ENCODE peak calls at places on chromosomes 5 and 9, in four cellular contexts. P is K562, J is HepG2, F is GM12878. N is an unnamed sample.

GRCh38 chr5:136028782-136029742 is at the start of gene TGFBI:
- DNase-seq in P (peak), F (no peak), J (peak), N (peak)

GRCh38 chr5:74641778-74642542 is 1.4 kb upstream of the ENC1 start:
- DNase-seq in P (peak), F (no peak), J (peak), N (peak)

GRCh38 chr5:149617760-149618306 is 36.5 kb downstream of the ARHGEF37 start:
- DNase-seq in J (no peak), F (peak), P (no peak), N (no peak)

GRCh38 chr5:107381189-107381856 is 289.4 kb downstream of the EFNA5 start:
- DNase-seq in P (no peak), F (no peak), J (peak), N (no peak)

GRCh38 chr5:160268111-160268510 is 38.8 kb downstream of the FABP6 start:
- DNase-seq in F (no peak), P (no peak), J (no peak), N (no peak)

GRCh38 chr9:37650873-37651768 is at the start of gene FRMPD1:
- DNase-seq in F (no peak), P (peak), J (peak), N (peak)

GRCh38 chr5:99795026-99795425 is 740.1 kb upstream of the FAM174A start:
- DNase-seq in J (no peak), F (no peak), P (no peak), N (no peak)

GRCh38 chr5:145701404-145701803 is 133.7 kb downstream of the PRELID2 start:
- DNase-seq in P (no peak), J (no peak), F (no peak), N (no peak)

GRCh38 chr5:31585519-31586270 is 53.2 kb upstream of the PDZD2 start:
- DNase-seq in P (no peak), J (no peak), F (no peak), N (no peak)

GRCh38 chr5:74116266-74116665 is 490.3 kb downstream of the ARHGEF28 start:
- DNase-seq in F (no peak), J (no peak), P (peak), N (no peak)

GRCh38 chr5:139851558-139851957 is 56.0 kb downstream of the PSD2 start:
- DNase-seq in F (no peak), P (no peak), J (no peak), N (no peak)

GRCh38 chr5:1641560-1642166 is 117.9 kb upstream of the LPCAT1 start:
- DNase-seq in F (peak), J (peak), P (peak), N (peak)

GRCh38 chr5:172175263-172175719 is 12.7 kb downstream of the STK10 start:
- DNase-seq in J (peak), F (peak), P (no peak), N (no peak)

GRCh38 chr5:10374623-10375022 is 21.1 kb downstream of the MARCHF6 start:
- DNase-seq in J (no peak), P (no peak), F (no peak), N (no peak)

GRCh38 chr5:178413992-178414391 is 176.2 kb downstream of the COL23A1 start:
- DNase-seq in P (no peak), J (no peak), F (no peak), N (peak)

GRCh38 chr5:40570408-40571129 is 109.1 kb upstream of the PTGER4 start:
- DNase-seq in P (no peak), F (peak), J (no peak), N (no peak)

GRCh38 chr9:136851941-136852663 is at the start of gene MAMDC4:
- DNase-seq in F (no peak), J (no peak), P (no peak), N (no peak)

GRCh38 chr9:136854842-136855460 is 2.8 kb downstream of the MAMDC4 start:
- DNase-seq in J (no peak), P (no peak), F (no peak), N (no peak)

GRCh38 chr9:136852664-136853595 is 784 bp downstream of the MAMDC4 start:
- DNase-seq in P (no peak), F (no peak), J (no peak), N (no peak)

GRCh38 chr9:136854113-136854841 is 2.1 kb downstream of the MAMDC4 start:
- DNase-seq in F (no peak), P (no peak), J (no peak), N (no peak)

GRCh38 chr9:136853596-136854112 is 1.5 kb downstream of the MAMDC4 start:
- DNase-seq in J (no peak), F (no peak), P (no peak), N (no peak)
- TF ChIP-seq FOXM1 in J (no peak), F (no peak), P (no peak), N (no peak)

GRCh38 chr5:13566903-13567339 is 377.6 kb downstream of the DNAH5 start:
- DNase-seq in J (no peak), F (no peak), P (no peak), N (no peak)
- TF ChIP-seq GABPA in J (no peak), F (no peak), P (no peak), N (no peak)

DNA sequence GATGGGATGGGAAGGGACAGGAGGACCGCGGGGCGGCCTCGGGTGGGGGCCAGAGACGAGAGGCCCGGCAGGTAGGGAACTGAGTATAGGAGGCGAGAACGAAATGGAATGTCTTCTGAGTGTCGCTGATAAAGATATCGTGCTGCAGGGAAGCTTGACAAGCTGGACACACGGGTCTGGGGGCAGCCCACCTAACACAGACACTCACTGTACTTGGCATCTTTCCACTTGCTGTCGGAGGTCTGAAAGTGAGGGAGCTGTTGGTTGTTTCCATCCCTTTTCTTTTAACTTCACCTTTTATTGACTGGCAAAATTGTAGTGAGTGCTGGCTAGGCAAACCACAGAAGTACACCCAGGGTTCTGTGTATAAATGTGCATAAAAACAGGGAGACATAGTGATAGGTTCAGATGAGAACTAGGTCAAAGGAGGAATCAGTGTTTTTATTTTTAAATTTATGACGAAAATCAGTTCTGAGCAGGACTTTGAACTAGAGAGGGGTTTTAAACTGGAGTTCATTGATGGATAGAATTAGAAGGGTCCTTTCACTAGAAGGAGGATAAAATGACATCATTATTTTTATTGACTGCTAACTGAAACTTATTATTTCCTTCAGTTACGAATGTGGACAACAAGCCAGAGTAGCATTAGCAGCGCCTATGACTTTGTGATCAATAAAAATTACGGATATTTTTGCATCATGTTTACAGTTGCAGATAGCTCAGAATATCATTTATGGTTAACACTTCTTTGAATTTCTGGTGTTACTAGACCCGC is 778 bp downstream of the GAPVD1 start:
- DNase-seq in J (peak), P (peak), F (no peak), N (no peak)
- TF ChIP-seq FOXM1 in J (no peak), P (no peak), F (no peak), N (no peak)

DNA sequence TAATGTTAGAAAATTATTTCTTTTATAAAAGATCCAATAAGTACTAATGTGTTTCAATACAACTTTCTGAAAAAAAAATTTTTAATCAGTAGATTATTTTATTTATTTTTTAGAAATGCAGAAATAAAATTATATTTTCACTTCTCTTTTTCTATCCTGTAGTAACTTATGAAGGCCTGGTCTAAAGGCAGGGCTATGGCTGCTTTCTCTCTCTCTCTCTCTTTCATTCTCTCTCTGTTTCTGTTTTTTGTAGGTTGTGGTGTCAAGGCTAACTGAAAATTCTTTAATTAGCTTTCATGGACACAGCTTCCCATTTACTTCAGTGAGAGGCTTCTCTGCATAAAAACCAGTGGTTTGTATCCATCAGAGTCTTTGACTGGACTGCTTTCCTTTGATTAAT is 23.8 kb downstream of the LIX1 start:
- DNase-seq in F (no peak), J (no peak), P (no peak), N (no peak)
- TF ChIP-seq GABPA in F (no peak), J (no peak), P (no peak), N (no peak)

GRCh38 chr5:15290953-15291352 is 209.0 kb upstream of the FBXL7 start:
- DNase-seq in J (no peak), F (no peak), P (peak), N (no peak)
- TF ChIP-seq FOXM1 in J (no peak), F (no peak), P (no peak), N (no peak)

GRCh38 chr9:99353408-99353807 is 131.3 kb downstream of the SEC61B start:
- DNase-seq in J (no peak), F (no peak), P (no peak), N (no peak)
- TF ChIP-seq GABPA in J (no peak), F (no peak), P (no peak), N (no peak)

DNA sequence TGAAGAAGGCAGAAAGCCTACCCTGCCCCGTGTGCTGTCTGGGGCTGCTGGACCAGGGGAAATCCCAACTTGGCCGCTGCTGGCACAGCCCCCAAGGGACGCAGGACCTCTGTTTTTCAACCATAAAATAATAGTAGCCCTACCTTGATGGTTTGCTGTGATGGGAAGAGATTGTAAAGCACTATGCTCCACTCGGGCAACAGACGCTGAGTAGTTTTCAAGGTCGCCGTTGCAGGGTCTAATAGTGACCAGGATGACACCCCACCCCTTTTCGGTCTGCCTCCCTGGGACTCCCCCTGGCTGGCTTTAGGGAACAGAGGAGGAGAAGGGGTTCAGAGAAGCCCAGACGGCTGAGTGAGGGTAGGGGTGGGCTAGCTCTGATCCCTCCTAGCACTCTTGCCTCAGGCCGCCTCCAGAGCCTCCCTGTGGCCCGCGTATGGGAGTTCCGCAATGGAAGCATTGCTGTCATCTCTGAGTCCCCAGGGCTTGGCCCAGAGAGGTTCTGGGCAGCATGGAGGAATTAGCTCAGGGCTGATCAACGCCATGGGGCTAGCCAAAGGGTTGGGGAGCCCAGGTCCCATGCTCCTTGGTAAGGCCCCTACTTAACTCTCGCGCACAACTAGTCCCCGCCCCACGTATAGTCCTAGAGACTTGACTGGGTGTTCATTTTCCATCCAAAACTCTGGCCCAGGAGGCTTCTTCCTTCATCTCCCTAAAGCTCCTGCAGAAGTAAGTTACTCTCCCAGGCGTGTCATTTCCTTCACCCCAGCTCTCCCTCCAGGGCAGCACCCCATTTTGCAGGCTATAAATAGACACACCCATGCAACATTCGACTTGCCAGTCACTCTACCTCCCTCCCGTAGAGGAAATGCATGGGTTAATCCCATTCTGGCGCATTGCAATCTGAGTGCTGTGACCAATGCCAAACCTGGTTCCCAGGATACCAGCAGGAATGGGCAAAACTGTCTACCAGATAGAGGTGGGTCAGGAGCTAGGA is 1.1 kb upstream of the IRF1 start:
- DNase-seq in P (no peak), J (no peak), F (no peak), N (no peak)
- TF ChIP-seq FOXM1 in P (no peak), J (no peak), F (no peak), N (no peak)

GRCh38 chr5:124043456-124043855 is 531.5 kb downstream of the CSNK1G3 start:
- DNase-seq in F (no peak), P (no peak), J (peak), N (peak)
- TF ChIP-seq GABPA in F (no peak), P (no peak), J (no peak), N (no peak)

DNA sequence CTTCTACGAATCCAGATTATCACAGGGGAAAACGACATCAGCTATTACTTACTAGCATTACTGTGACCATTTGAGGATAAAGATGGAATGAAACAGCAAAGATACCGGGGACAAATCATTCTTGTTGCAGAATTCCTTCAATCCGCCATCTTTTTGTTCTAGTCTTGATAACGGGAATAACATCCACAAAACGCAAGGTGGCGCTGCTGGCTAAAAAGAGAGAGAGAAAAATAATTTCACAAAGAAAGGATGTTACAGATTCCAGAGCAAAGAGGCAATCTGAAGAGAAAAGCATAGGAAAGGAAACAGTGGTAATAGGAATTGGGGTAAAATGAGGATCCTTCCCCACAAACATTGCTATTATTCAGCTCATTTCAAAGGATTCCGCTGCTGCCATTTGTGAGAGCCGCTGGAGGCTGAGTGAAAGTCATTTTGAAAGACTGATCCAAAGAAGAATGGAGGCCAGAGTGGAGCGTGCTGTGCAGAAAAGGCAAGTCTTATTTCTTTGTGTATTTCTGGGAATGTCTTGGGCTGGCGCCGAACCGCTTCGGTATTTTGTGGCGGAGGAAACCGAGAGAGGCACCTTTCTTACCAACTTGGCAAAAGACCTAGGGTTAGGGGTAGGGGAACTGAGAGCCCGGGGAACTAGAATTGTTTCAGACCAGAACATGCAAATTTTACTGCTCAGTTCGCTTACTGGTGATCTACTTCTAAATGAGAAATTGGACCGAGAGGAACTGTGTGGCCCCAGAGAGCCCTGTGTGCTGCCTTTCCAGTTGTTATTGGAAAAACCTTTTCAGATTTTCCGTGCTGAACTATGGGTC is at the start of gene PCDHB7:
- DNase-seq in J (peak), P (peak), F (no peak), N (peak)
- TF ChIP-seq FOXM1 in J (no peak), P (no peak), F (no peak), N (no peak)

N was measured in SK-N-SH.